ENCODE peak calls at places on chromosomes 5 and 9, in seven cellular contexts. Y is astrocyte; X is KBM-7; G is H9; I is NCI-H748 treated with DMSO at 0.1 percent for 48 hours; C is stimulated activated CD4-positive, alpha-beta T cell treated with anti-CD3 and anti-CD28 coated beads, Interleukin-2, amount 100 ng/mL, for 24 hours; J is lower leg skin. T is an unnamed sample.

GRCh38 chr5:111800351-111800750 is 43.4 kb upstream of the NREP start:
- DNase-seq in Y (no peak), X (no peak), G (no peak), I (no peak), C (no peak), J (no peak), T (no peak)

GRCh38 chr5:35884125-35884788 is 27.6 kb downstream of the IL7R start:
- DNase-seq in Y (peak), X (peak), G (peak), I (no peak), C (no peak), J (no peak), T (no peak)

GRCh38 chr5:19950897-19951296 is 37.1 kb downstream of the CDH18 start:
- DNase-seq in Y (peak), X (no peak), G (no peak), I (no peak), C (no peak), J (no peak), T (no peak)

GRCh38 chr9:100597236-100597635 is 19.4 kb downstream of the CAVIN4 start:
- DNase-seq in Y (no peak), X (no peak), G (no peak), I (no peak), C (no peak), J (no peak), T (no peak)

GRCh38 chr5:58773744-58774441 is 191.0 kb downstream of the RAB3C start:
- DNase-seq in Y (no peak), X (no peak), G (no peak), I (no peak), C (no peak), J (no peak), T (no peak)

GRCh38 chr9:135514342-135515082 is 6.7 kb upstream of the LCN1 start:
- DNase-seq in Y (no peak), X (no peak), G (peak), I (no peak), C (no peak), J (peak), T (peak)

GRCh38 chr9:34675048-34675714 is 12.7 kb upstream of the CCL27 start:
- DNase-seq in Y (peak), X (peak), G (peak), I (peak), C (peak), J (no peak), T (peak)

GRCh38 chr5:1827410-1828397 is 26.5 kb downstream of the NDUFS6 start:
- DNase-seq in Y (no peak), X (no peak), G (peak), I (no peak), C (no peak), J (no peak), T (peak)

GRCh38 chr9:14245901-14246525 is 67.9 kb downstream of the NFIB start:
- DNase-seq in Y (peak), X (no peak), G (no peak), I (no peak), C (no peak), J (no peak), T (no peak)

GRCh38 chr5:79753863-79754645 is 64.4 kb downstream of the CMYA5 start:
- DNase-seq in Y (no peak), X (no peak), G (no peak), I (no peak), C (no peak), J (no peak), T (no peak)

GRCh38 chr9:126614088-126614454 is 343 bp downstream of the LMX1B start:
- DNase-seq in Y (no peak), X (no peak), G (no peak), I (no peak), C (no peak), J (no peak), T (peak)

GRCh38 chr9:110133608-110134214 is 74.2 kb downstream of the C9orf152 start:
- DNase-seq in Y (peak), X (no peak), G (no peak), I (no peak), C (no peak), J (no peak), T (no peak)

GRCh38 chr9:76374702-76375543 is 19.3 kb downstream of the RFK start:
- DNase-seq in Y (peak), X (no peak), G (peak), I (no peak), C (no peak), J (no peak), T (peak)

GRCh38 chr9:72465602-72466001 is 55.8 kb upstream of the TMC1 start:
- DNase-seq in Y (peak), X (no peak), G (no peak), I (no peak), C (no peak), J (no peak), T (no peak)

GRCh38 chr9:99180199-99180598 is 41.5 kb downstream of the ALG2 start:
- DNase-seq in Y (no peak), X (no peak), G (no peak), I (no peak), C (no peak), J (no peak), T (no peak)

GRCh38 chr9:5112646-5113045 is 72.8 kb downstream of the INSL6 start:
- DNase-seq in Y (no peak), X (no peak), G (no peak), I (no peak), C (no peak), J (no peak), T (no peak)

GRCh38 chr9:80382523-80382922 is 810.8 kb downstream of the TLE4 start:
- DNase-seq in Y (peak), X (no peak), G (no peak), I (no peak), C (no peak), J (no peak), T (no peak)

GRCh38 chr5:89374144-89374784 is 491.3 kb upstream of the MEF2C start:
- DNase-seq in Y (peak), X (no peak), G (no peak), I (no peak), C (no peak), J (no peak), T (no peak)

GRCh38 chr5:52339285-52339684 is 448.4 kb upstream of the ITGA1 start:
- DNase-seq in Y (no peak), X (no peak), G (no peak), I (no peak), C (no peak), J (no peak), T (no peak)

T was measured in WTC11.